ENCODE peak calls at places on chromosome 17, in nine cellular contexts. V, B, L, F, X, J, E, O and C are unnamed samples.

GRCh38 chr17:80445152-80446110 is 30.5 kb downstream of the ENDOV start:
- DNase-seq in V (no peak), B (no peak), L (no peak), F (no peak), X (no peak), J (peak; percentile 71), E (no peak), O (no peak), C (peak; percentile 70)

GRCh38 chr17:30858556-30859250 is 26.9 kb downstream of the ATAD5 start:
- DNase-seq in V (no peak), B (peak; percentile 1), L (no peak), F (no peak), X (no peak), J (no peak), E (peak; percentile 39), O (no peak), C (no peak)

GRCh38 chr17:80477647-80478478 is 1.5 kb upstream of the NPTX1 start:
- DNase-seq in V (peak; percentile 75), B (peak; percentile 59), L (no peak), F (peak; percentile 59), X (peak; percentile 78), J (peak; percentile 54), E (peak; percentile 46), O (no peak), C (no peak)

GRCh38 chr17:42541041-42541833 is 5.2 kb downstream of the NAGLU start:
- DNase-seq in V (no peak), B (no peak), L (no peak), F (no peak), X (no peak), J (peak; percentile 20), E (no peak), O (peak; percentile 48), C (no peak)

GRCh38 chr17:60141111-60142018 is 8.4 kb upstream of the CA4 start:
- DNase-seq in V (no peak), B (peak; percentile 13), L (no peak), F (no peak), X (peak; percentile 34), J (peak; percentile 93), E (peak; percentile 38), O (peak; percentile 89), C (peak; percentile 83)

GRCh38 chr17:55089955-55090573 is 121.5 kb downstream of the STXBP4 start:
- DNase-seq in V (peak; percentile 8), B (peak; percentile 18), L (no peak), F (no peak), X (no peak), J (no peak), E (peak; percentile 48), O (no peak), C (peak; percentile 47)

GRCh38 chr17:21475555-21475954 is 99.4 kb downstream of the KCNJ12 start:
- DNase-seq in V (no peak), B (no peak), L (no peak), F (no peak), X (no peak), J (no peak), E (no peak), O (no peak), C (no peak)

GRCh38 chr17:79851461-79851817 is 12.2 kb upstream of the CBX4 start:
- DNase-seq in V (no peak), B (no peak), L (no peak), F (no peak), X (no peak), J (peak; percentile 88), E (no peak), O (peak; percentile 81), C (no peak)

GRCh38 chr17:33972756-33973155 is 282.3 kb upstream of the CCL2 start:
- DNase-seq in V (no peak), B (no peak), L (no peak), F (no peak), X (no peak), J (no peak), E (no peak), O (no peak), C (no peak)
- H3K4me1 ChIP-seq in V (peaks cover 3% of the 10 kb centered on the region), B (no peaks in the 10 kb centered on the region), L (no peaks in the 10 kb centered on the region), F (no peaks in the 10 kb centered on the region), X (no peaks in the 10 kb centered on the region), J (no peaks in the 10 kb centered on the region), E (no peaks in the 10 kb centered on the region), O (peaks cover 16% of the 10 kb centered on the region), C (no peaks in the 10 kb centered on the region)

GRCh38 chr17:77491921-77492445 is 351.2 kb downstream of the SEC14L1 start:
- DNase-seq in V (no peak), B (no peak), L (no peak), F (peak; percentile 13), X (no peak), J (peak; percentile 45), E (no peak), O (no peak), C (no peak)

GRCh38 chr17:77493901-77494663 is 353.3 kb downstream of the SEC14L1 start:
- DNase-seq in V (no peak), B (no peak), L (no peak), F (peak; percentile 11), X (no peak), J (no peak), E (no peak), O (no peak), C (peak; percentile 8)

GRCh38 chr17:77490361-77491183 is 349.8 kb downstream of the SEC14L1 start:
- DNase-seq in V (no peak), B (no peak), L (no peak), F (peak; percentile 21), X (no peak), J (peak; percentile 79), E (no peak), O (no peak), C (no peak)

GRCh38 chr17:77493238-77493812 is 352.6 kb downstream of the SEC14L1 start:
- DNase-seq in V (no peak), B (no peak), L (no peak), F (no peak), X (no peak), J (no peak), E (no peak), O (no peak), C (peak; percentile 44)

DNA sequence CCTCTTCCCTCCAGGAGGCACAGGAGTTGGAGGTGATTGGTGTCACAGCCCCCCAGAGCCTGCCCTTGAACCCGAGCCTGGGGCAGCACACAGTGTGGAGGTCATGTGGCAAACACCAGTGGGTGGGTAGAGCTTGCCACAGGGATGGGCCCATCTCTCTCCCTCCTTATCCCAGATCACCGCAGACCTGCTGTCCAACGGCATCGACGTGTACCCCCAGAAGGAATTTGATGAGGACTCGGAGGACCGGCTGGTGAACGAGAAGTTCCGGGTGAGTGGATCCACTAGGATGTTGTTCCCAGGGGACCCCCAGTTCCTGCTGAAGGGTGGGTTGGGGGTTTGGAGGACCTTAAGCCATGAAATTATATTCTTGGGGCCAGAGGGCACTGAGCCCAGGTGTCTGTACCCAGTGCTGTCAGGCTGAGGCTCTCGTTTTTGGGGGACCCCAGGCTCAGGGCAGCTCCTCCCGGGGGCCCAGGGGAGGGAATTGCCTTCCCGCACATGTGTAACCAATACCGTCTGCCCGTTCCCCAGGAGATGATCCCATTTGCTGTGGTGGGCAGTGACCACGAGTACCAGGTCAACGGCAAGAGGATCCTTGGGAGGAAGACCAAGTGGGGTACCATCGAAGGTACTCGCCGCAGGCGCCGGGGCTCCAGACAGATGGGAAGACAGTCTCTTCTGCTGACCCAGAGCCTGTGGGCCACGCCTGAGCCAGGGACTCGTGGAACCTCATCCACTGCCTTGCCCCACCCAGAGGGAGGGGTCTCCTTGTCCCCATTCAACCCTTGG is 351.9 kb downstream of the SEC14L1 start:
- DNase-seq in V (no peak), B (no peak), L (no peak), F (peak; percentile 18), X (no peak), J (no peak), E (no peak), O (no peak), C (peak; percentile 63)
- H3K4me1 ChIP-seq in V (peaks cover 4% of the 10 kb centered on the region), B (peaks cover 3% of the 10 kb centered on the region), L (peaks cover 9% of the 10 kb centered on the region), F (peaks cover 4% of the 10 kb centered on the region), X (peaks cover 6% of the 10 kb centered on the region), J (no peaks in the 10 kb centered on the region), E (peaks cover 2% of the 10 kb centered on the region), O (peaks cover 40% of the 10 kb centered on the region), C (peaks cover 5% of the 10 kb centered on the region)

GRCh38 chr17:50833396-50834125 is 1.8 kb upstream of the WFIKKN2 start:
- DNase-seq in V (no peak), B (no peak), L (no peak), F (no peak), X (no peak), J (no peak), E (no peak), O (no peak), C (no peak)
- H3K4me1 ChIP-seq in V (no peaks in the 10 kb centered on the region), B (peaks cover 4% of the 10 kb centered on the region), L (no peaks in the 10 kb centered on the region), F (no peaks in the 10 kb centered on the region), X (peaks cover 31% of the 10 kb centered on the region), J (peaks cover 3% of the 10 kb centered on the region), E (peaks cover 4% of the 10 kb centered on the region), O (peaks cover 36% of the 10 kb centered on the region), C (no peaks in the 10 kb centered on the region)

GRCh38 chr17:65182233-65182632 is 45.1 kb downstream of the RGS9 start:
- DNase-seq in V (no peak), B (no peak), L (no peak), F (no peak), X (no peak), J (no peak), E (no peak), O (no peak), C (no peak)
- H3K4me1 ChIP-seq in V (peaks cover 18% of the 10 kb centered on the region), B (peaks cover 20% of the 10 kb centered on the region), L (no peaks in the 10 kb centered on the region), F (no peaks in the 10 kb centered on the region), X (no peaks in the 10 kb centered on the region), J (no peaks in the 10 kb centered on the region), E (no peaks in the 10 kb centered on the region), O (peaks cover 13% of the 10 kb centered on the region), C (peaks cover 3% of the 10 kb centered on the region)

DNA sequence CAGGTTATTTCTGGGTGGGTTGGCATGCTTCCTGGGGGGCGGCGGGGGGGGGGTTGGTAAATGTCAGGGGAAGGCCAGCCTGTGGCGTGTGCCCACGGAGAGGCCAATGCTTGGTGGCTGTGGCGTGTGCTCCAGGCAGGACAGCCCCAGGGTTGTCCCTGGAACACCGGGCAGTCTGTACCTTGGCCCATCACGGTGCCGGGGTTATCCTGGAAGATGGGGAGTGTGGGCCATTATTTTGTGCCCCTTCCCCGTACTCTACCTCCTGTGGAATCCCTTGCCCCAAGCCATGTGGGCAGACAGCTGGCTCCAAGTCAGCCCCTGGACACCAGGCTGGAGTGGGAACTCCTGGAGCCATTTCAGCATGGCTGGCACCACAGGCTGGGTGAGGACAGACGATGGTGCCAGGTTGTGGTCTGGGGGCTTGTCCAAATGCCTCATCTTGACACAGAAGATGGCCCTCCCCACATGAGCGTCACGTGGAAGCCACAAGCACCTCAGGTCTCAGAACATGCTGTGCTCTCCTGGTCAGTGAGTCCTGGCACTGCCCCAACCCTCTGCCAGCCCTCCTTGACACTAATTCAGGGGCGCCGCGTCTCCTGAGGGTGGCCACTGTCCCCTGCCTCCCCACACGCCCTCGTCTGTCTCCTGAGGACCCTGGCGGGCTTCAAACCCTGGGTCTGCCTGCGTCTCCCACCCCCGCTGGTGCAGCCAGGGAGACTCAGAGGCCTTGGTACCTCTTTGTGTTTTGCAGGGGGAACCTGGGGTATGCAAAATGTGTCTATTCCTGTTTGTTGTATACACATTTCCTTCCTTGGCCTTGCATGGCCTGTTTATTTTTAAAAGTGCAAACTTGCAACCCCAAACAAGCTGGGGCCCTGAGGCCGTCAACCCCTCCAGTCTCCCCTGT is 4.3 kb downstream of the SLC16A3 start:
- DNase-seq in V (no peak), B (no peak), L (no peak), F (no peak), X (no peak), J (peak; percentile 42), E (no peak), O (no peak), C (no peak)
- H3K4me1 ChIP-seq in V (peaks cover 67% of the 10 kb centered on the region), B (peaks cover 42% of the 10 kb centered on the region), L (peaks cover 16% of the 10 kb centered on the region), F (peaks cover 2% of the 10 kb centered on the region), X (peaks cover 40% of the 10 kb centered on the region), J (peaks cover 7% of the 10 kb centered on the region), E (peaks cover 31% of the 10 kb centered on the region), O (peaks cover 98% of the 10 kb centered on the region), C (peaks cover 93% of the 10 kb centered on the region)

GRCh38 chr17:29151567-29151966 is 28.6 kb downstream of the MYO18A start:
- DNase-seq in V (peak; percentile 62), B (peak; percentile 73), L (no peak), F (no peak), X (peak; percentile 50), J (no peak), E (peak; percentile 77), O (no peak), C (no peak)
- H3K4me1 ChIP-seq in V (peaks cover 85% of the 10 kb centered on the region), B (peaks cover 40% of the 10 kb centered on the region), L (peaks cover 28% of the 10 kb centered on the region), F (no peaks in the 10 kb centered on the region), X (peaks cover 44% of the 10 kb centered on the region), J (peaks cover 51% of the 10 kb centered on the region), E (peaks cover 33% of the 10 kb centered on the region), O (peaks cover 53% of the 10 kb centered on the region), C (peaks cover 52% of the 10 kb centered on the region)